ENCODE peak calls at places on chromosomes 13 and 19, in nine cellular contexts. E is iris pigment epithelial cell, V is mammary epithelial cell, H is T-helper 2 cell, Y is dorsolateral prefrontal cortex, Z is DMS153, J is Right ventricle myocardium superior, I is non-pigmented ciliary epithelial cell, D is lower leg skin. R is an unnamed sample.
A peak's percentile ranks its signal among the peaks of the same experiment; 100 is the strongest.

GRCh38 chr13:19864018-19864338 is 529 bp upstream of the ZMYM5 start:
- DNase-seq in I (no peak), D (no peak), V (no peak), Y (peak; percentile 46), Z (no peak), E (peak; percentile 85), J (peak; percentile 86), H (peak; percentile 79), R (no peak)

GRCh38 chr13:73683746-73684145 is 450.5 kb downstream of the KLF12 start:
- DNase-seq in Z (no peak), H (no peak), E (no peak), D (no peak), J (no peak), V (peak; percentile 45), Y (no peak), I (no peak), R (no peak)

GRCh38 chr13:109698779-109699178 is 87.6 kb downstream of the IRS2 start:
- DNase-seq in V (peak; percentile 57), H (no peak), Z (no peak), J (no peak), Y (no peak), D (no peak), I (peak; percentile 44), E (peak; percentile 71), R (peak; percentile 31)

GRCh38 chr13:51532736-51533197 is 51.5 kb upstream of the WDFY2 start:
- DNase-seq in D (no peak), V (no peak), I (no peak), H (no peak), Y (no peak), Z (no peak), J (no peak), E (peak; percentile 53), R (no peak)

GRCh38 chr13:44555207-44555606 is 20.9 kb downstream of the TSC22D1 start:
- DNase-seq in Z (no peak), V (no peak), J (no peak), I (no peak), E (no peak), D (no peak), Y (no peak), H (no peak), R (no peak)

GRCh38 chr13:40874138-40874776 is 84.8 kb downstream of the SLC25A15 start:
- DNase-seq in H (peak; percentile 7), E (no peak), V (peak; percentile 17), D (no peak), Y (no peak), I (no peak), J (no peak), Z (no peak), R (no peak)

GRCh38 chr19:610801-611505 is 21.3 kb downstream of the HCN2 start:
- DNase-seq in D (no peak), J (peak; percentile 66), H (peak; percentile 84), Z (peak; percentile 10), Y (no peak), V (no peak), E (peak; percentile 91), I (peak; percentile 65), R (no peak)

GRCh38 chr19:48547722-48548121 is 4.2 kb upstream of the SULT2B1 start:
- DNase-seq in D (no peak), I (no peak), E (no peak), J (no peak), Y (no peak), Z (no peak), V (no peak), H (no peak), R (no peak)

GRCh38 chr13:21733475-21734311 is 62.8 kb downstream of the FGF9 start:
- DNase-seq in I (no peak), D (no peak), E (no peak), H (no peak), V (no peak), J (no peak), Z (no peak), Y (no peak), R (no peak)

GRCh38 chr19:39194832-39195542 is 1.8 kb upstream of the NCCRP1 start:
- DNase-seq in I (no peak), J (no peak), V (no peak), Y (no peak), H (no peak), E (no peak), D (no peak), Z (no peak), R (no peak)

GRCh38 chr13:97588993-97589392 is 155.0 kb downstream of the RAP2A start:
- DNase-seq in Y (no peak), H (no peak), Z (no peak), V (no peak), J (no peak), D (no peak), E (no peak), I (no peak), R (no peak)

R was measured in HS-5.